ENCODE peak calls at places on chromosomes 7 and 10, in eight cellular contexts. J is stomach, S is ovary, D is H54, Q is IMR-90, F is testis, O is uterus, L is A549. B is an unnamed sample.

GRCh38 chr10:6054884-6055283 is 7.3 kb downstream of the IL2RA start:
- DNase-seq in J (peak), S (no peak), D (no peak), Q (no peak), F (no peak), O (no peak), L (no peak), B (no peak)

GRCh38 chr7:92451645-92452044 is 4.4 kb downstream of the GATAD1 start:
- DNase-seq in J (no peak), S (no peak), D (no peak), Q (no peak), F (no peak), O (no peak), L (no peak), B (no peak)

GRCh38 chr10:71806706-71807556 is 33.6 kb upstream of the VSIR start:
- DNase-seq in J (no peak), S (no peak), D (no peak), Q (no peak), F (no peak), O (no peak), L (no peak), B (no peak)

GRCh38 chr7:23893942-23894890 is 184.2 kb downstream of the STK31 start:
- DNase-seq in J (no peak), S (no peak), D (no peak), Q (no peak), F (no peak), O (no peak), L (no peak), B (no peak)

GRCh38 chr10:109866168-109866994 is 56.9 kb downstream of the XPNPEP1 start:
- DNase-seq in J (no peak), S (no peak), D (no peak), Q (peak), F (no peak), O (no peak), L (peak), B (peak)

GRCh38 chr7:7257899-7258692 is 75.8 kb downstream of the C1GALT1 start:
- DNase-seq in J (no peak), S (no peak), D (no peak), Q (peak), F (no peak), O (no peak), L (no peak), B (no peak)

GRCh38 chr7:132393789-132394261 is 182.4 kb downstream of the PLXNA4 start:
- DNase-seq in J (peak), S (peak), D (no peak), Q (no peak), F (peak), O (peak), L (no peak), B (no peak)

GRCh38 chr7:123505221-123505620 is 29.2 kb downstream of the IQUB start:
- DNase-seq in J (no peak), S (no peak), D (no peak), Q (no peak), F (no peak), O (no peak), L (no peak), B (no peak)

GRCh38 chr10:43679509-43679908 is 30.8 kb upstream of the ZNF32 start:
- DNase-seq in J (peak), S (no peak), D (no peak), Q (no peak), F (no peak), O (peak), L (no peak), B (no peak)

GRCh38 chr7:52782348-52782747 is 253.1 kb upstream of the POM121L12 start:
- DNase-seq in J (no peak), S (no peak), D (no peak), Q (no peak), F (no peak), O (no peak), L (no peak), B (no peak)

GRCh38 chr10:101261702-101262101 is 32.4 kb upstream of the LBX1 start:
- DNase-seq in J (no peak), S (no peak), D (no peak), Q (no peak), F (no peak), O (no peak), L (no peak), B (no peak)

GRCh38 chr10:50883624-50884023 is 1.8 kb downstream of the A1CF start:
- DNase-seq in J (no peak), S (no peak), D (no peak), Q (no peak), F (no peak), O (no peak), L (no peak), B (no peak)
- TF ChIP-seq POLR2A in J (no peak), S (no peak), D (no peak), Q (no peak), F (no peak), O (no peak), L (no peak), B (no peak)

GRCh38 chr7:102425639-102426267 is 7.6 kb upstream of the ORAI2 start:
- DNase-seq in J (peak), S (no peak), D (no peak), Q (no peak), F (no peak), O (no peak), L (no peak), B (peak)

GRCh38 chr7:102432476-102433318 is 678 bp upstream of the ORAI2 start:
- DNase-seq in J (no peak), S (no peak), D (no peak), Q (no peak), F (no peak), O (no peak), L (no peak), B (no peak)

GRCh38 chr7:102426268-102427031 is 6.9 kb upstream of the ORAI2 start:
- DNase-seq in J (no peak), S (no peak), D (no peak), Q (no peak), F (no peak), O (no peak), L (no peak), B (peak)

GRCh38 chr7:102431617-102432298 is 1.6 kb upstream of the ORAI2 start:
- DNase-seq in J (no peak), S (no peak), D (no peak), Q (no peak), F (no peak), O (no peak), L (peak), B (no peak)

DNA sequence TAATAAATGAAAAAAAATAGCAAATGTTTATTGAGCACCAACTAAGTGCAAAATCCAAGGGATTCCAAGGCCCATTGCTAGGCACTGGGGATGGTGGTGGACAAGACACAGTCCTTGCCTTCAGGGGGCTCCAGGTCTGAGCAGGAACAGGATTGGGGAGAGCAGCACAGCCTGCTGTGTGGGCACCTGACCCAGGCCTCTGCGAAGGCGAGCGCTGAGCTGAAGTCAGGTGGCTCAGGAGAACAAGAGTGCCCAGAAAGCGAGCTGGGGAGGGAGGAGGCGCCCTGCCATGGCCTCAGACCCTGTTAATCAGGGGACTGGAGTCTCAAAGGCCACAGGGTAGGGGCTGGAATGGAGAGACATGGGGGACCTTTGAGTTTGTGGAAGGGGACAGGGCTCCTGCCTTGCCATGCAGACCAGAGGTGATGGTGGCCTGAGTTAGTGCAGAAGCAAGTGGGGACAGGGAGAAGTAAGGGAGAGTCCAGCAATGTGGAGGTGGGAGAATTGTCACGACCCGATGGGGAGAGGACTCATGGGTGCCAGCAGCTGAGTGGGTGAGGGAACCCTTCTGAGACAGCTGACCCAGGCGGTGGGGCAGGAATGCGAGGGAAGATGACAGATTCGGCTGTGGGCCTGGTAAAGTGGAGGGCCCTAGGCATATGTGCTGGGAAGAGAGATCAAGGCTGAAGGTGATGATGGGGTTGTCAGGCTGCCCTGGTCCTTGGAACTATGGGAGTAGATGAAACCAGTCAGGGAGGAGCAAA is 4.1 kb upstream of the ORAI2 start:
- DNase-seq in J (no peak), S (no peak), D (no peak), Q (no peak), F (no peak), O (no peak), L (no peak), B (no peak)
- TF ChIP-seq POLR2A in J (no peak), S (no peak), D (no peak), Q (no peak), F (no peak), O (no peak), L (no peak), B (no peak)

DNA sequence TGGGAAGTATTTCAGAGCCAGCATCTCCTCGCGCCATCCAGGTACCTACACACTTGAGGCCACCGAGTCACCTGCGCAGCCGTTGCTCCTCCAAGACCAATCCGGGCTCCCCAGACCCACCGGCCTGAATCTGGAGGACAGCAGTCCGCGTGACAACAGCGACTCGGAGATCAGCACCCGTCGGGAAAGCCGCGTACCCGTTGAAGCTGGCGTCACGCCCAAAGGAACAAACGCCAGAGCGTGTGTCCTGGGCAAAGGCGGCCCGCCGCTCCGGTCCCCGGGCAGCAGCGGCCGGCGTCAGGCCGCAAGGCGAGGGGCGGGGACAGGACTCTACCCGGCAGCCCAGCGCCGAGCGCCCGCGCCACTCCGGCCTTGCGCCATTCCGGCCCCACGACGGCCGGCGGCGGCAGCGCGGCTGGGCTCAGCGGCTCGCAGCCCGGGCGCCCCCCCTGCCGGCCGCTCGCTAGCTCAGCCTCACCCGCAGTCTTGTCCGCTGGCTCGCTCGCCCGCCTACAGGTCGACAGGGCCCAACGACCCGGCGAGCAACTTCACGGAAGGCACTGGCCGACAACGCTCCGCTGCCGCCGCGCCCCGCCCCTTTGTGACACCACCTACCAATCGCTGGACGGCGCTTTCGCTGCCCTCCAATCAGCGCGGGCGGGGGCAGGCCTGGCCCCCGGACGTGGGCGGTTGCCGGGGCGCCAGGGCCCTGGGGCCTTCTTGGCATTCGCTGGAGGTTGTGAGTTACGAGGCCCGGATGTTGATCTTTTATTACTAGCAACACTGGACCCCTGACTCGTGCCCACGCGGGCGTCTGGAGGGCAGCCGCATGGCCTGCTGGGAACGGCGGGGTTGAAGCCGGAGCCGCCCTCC is at the start of gene ZFAND4:
- DNase-seq in J (peak), S (peak), D (peak), Q (peak), F (peak), O (peak), L (peak), B (peak)
- TF ChIP-seq POLR2A in J (no peak), S (peak), D (peak), Q (peak), F (peak), O (peak), L (peak), B (peak)

DNA sequence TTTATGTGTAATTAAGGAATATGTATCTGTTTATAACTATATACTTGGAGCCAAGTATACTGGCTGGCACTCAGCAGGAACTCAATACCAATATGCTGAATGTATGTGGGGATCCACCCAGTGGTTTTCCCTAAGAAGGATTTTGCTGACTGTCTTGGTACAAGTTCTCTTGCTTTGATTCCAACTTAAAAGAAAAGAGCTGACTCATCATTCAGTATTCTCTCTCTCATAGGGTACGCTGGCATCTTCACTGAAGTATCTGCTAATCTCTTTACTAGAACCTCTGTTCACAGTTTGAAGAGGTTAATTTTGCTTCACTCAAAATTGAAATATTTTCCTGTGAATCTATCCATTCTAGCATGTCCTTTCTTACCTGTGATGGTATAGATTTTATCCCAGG is 1044.8 kb downstream of the CNTNAP2 start:
- DNase-seq in J (no peak), S (no peak), D (no peak), Q (no peak), F (no peak), O (no peak), L (no peak), B (no peak)
- TF ChIP-seq POLR2A in J (no peak), S (no peak), D (no peak), Q (no peak), F (no peak), O (no peak), L (no peak), B (no peak)

DNA sequence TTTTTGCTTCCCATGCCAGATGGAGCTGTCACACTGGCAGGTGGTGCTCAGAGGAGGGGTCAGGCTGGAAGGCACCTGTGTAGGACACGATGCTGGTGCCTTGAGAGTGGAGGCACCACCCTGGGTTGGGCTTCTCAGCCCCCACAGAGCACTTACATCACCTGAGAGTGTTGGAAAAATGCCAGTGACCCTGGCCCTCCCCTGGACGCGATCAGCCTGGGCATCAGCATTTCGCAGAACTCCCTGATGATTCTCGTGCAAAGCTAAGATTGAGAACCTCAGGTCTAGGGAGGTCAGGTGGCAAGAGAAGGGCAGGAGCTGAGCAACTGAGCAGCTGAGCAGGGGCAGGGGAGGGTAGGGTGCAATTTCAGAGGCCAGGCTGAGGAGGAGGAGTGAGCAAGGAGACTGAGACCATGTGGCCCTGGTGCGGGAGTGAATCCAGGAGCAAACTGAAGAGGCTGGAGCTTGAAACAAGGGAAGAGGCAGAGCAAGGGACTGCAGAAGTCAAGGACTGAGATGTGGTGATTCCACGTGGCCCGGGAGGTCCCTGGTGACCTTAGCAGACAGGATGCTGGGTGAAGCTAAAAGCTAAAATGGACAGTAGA is 24.7 kb upstream of the GRID1 start:
- DNase-seq in J (no peak), S (no peak), D (no peak), Q (no peak), F (no peak), O (no peak), L (no peak), B (no peak)
- TF ChIP-seq POLR2A in J (no peak), S (no peak), D (no peak), Q (no peak), F (no peak), O (no peak), L (no peak), B (no peak)

GRCh38 chr7:130894146-130895005 is 160.4 kb upstream of the KLF14 start:
- DNase-seq in J (peak), S (peak), D (peak), Q (peak), F (no peak), O (peak), L (peak), B (no peak)
- TF ChIP-seq POLR2A in J (no peak), S (no peak), D (no peak), Q (no peak), F (no peak), O (no peak), L (no peak), B (no peak)

GRCh38 chr7:107394831-107395230 is 75.0 kb upstream of the GPR22 start:
- DNase-seq in J (no peak), S (no peak), D (peak), Q (peak), F (no peak), O (no peak), L (no peak), B (no peak)

GRCh38 chr7:107394301-107394700 is 75.6 kb upstream of the GPR22 start:
- DNase-seq in J (no peak), S (no peak), D (no peak), Q (no peak), F (no peak), O (no peak), L (no peak), B (no peak)

GRCh38 chr7:107396081-107396480 is 73.8 kb upstream of the GPR22 start:
- DNase-seq in J (no peak), S (no peak), D (no peak), Q (no peak), F (no peak), O (no peak), L (no peak), B (no peak)

GRCh38 chr7:107390921-107391320 is 78.9 kb upstream of the GPR22 start:
- DNase-seq in J (no peak), S (no peak), D (no peak), Q (no peak), F (no peak), O (no peak), L (no peak), B (no peak)

GRCh38 chr7:107392811-107393210 is 77.0 kb upstream of the GPR22 start:
- DNase-seq in J (no peak), S (no peak), D (no peak), Q (no peak), F (no peak), O (no peak), L (no peak), B (no peak)
- TF ChIP-seq POLR2A in J (no peak), S (no peak), D (no peak), Q (no peak), F (no peak), O (no peak), L (no peak), B (no peak)

GRCh38 chr7:30136339-30136738 is 1.6 kb downstream of the MTURN start:
- DNase-seq in J (no peak), S (no peak), D (no peak), Q (no peak), F (no peak), O (no peak), L (no peak), B (peak)

GRCh38 chr7:30136743-30137485 is 2.1 kb downstream of the MTURN start:
- DNase-seq in J (no peak), S (no peak), D (no peak), Q (no peak), F (no peak), O (no peak), L (no peak), B (no peak)

GRCh38 chr7:30134523-30135270 is at the start of gene MTURN:
- DNase-seq in J (peak), S (peak), D (peak), Q (peak), F (peak), O (peak), L (peak), B (peak)

GRCh38 chr7:30135271-30135550 is 425 bp downstream of the MTURN start:
- DNase-seq in J (no peak), S (no peak), D (no peak), Q (no peak), F (no peak), O (no peak), L (no peak), B (no peak)

GRCh38 chr7:30135551-30136271 is 925 bp downstream of the MTURN start:
- DNase-seq in J (peak), S (peak), D (peak), Q (peak), F (peak), O (peak), L (peak), B (peak)
- TF ChIP-seq POLR2A in J (no peak), S (peak), D (peak), Q (no peak), F (no peak), O (no peak), L (no peak), B (peak)

GRCh38 chr10:31320598-31321211 is 1.7 kb downstream of the ZEB1 start:
- DNase-seq in J (no peak), S (peak), D (peak), Q (peak), F (peak), O (peak), L (peak), B (peak)
- TF ChIP-seq POLR2A in J (no peak), S (no peak), D (no peak), Q (no peak), F (no peak), O (no peak), L (no peak), B (no peak)

B was measured in erythroblast.